ENCODE peak calls at places on chromosomes 13 and 19, in four cellular contexts. X is neuronal stem cell, Q is trophoblast cell, P is IMR-90. V is an unnamed sample.

GRCh38 chr13:94701313-94702180 is 10.8 kb downstream of the SOX21 start:
- DNase-seq in X (no peak), Q (no peak), P (no peak), V (no peak)

GRCh38 chr19:43504426-43505185 is at the start of gene PHLDB3:
- DNase-seq in X (no peak), Q (peak; percentile 39), P (peak; percentile 9), V (peak; percentile 36)

GRCh38 chr13:42653694-42654093 is 79.7 kb downstream of the TNFSF11 start:
- DNase-seq in X (no peak), Q (no peak), P (no peak), V (no peak)

GRCh38 chr13:41549491-41549890 is 92.1 kb downstream of the RGCC start:
- DNase-seq in X (no peak), Q (no peak), P (no peak), V (no peak)

GRCh38 chr19:31905980-31906948 is 439.1 kb upstream of the ZNF507 start:
- DNase-seq in X (no peak), Q (peak; percentile 0), P (no peak), V (peak; percentile 22)

GRCh38 chr13:46893820-46894533 is 2.9 kb downstream of the HTR2A start:
- DNase-seq in X (peak; percentile 71), Q (peak; percentile 49), P (peak; percentile 17), V (peak; percentile 70)

GRCh38 chr19:39558623-39559117 is 18.7 kb upstream of the EID2 start:
- DNase-seq in X (no peak), Q (no peak), P (no peak), V (no peak)

GRCh38 chr13:113086031-113086750 is 19.4 kb upstream of the F7 start:
- DNase-seq in X (no peak), Q (no peak), P (peak; percentile 12), V (peak; percentile 54)

GRCh38 chr13:74710006-74710405 is 575.8 kb upstream of the KLF12 start:
- DNase-seq in X (no peak), Q (no peak), P (peak; percentile 4), V (no peak)

GRCh38 chr19:11587302-11587972 is 9.8 kb upstream of the ZNF627 start:
- DNase-seq in X (peak; percentile 56), Q (peak; percentile 81), P (peak; percentile 60), V (peak; percentile 65)

GRCh38 chr13:20394506-20394905 is 131.2 kb downstream of the CRYL1 start:
- DNase-seq in X (no peak), Q (no peak), P (no peak), V (no peak)

GRCh38 chr13:72751220-72751619 is 23.5 kb downstream of the BORA start:
- DNase-seq in X (no peak), Q (no peak), P (no peak), V (no peak)

GRCh38 chr19:29429581-29429980 is 96.2 kb upstream of the VSTM2B start:
- DNase-seq in X (no peak), Q (no peak), P (no peak), V (no peak)

GRCh38 chr13:102598061-102598460 is 1.3 kb downstream of the TPP2 start:
- DNase-seq in X (no peak), Q (no peak), P (peak; percentile 6), V (peak; percentile 30)

GRCh38 chr13:112851107-112852046 is 117.6 kb upstream of the MCF2L start:
- DNase-seq in X (no peak), Q (peak; percentile 94), P (no peak), V (no peak)

GRCh38 chr13:73082471-73082870 is 23.7 kb downstream of the KLF5 start:
- DNase-seq in X (no peak), Q (peak; percentile 14), P (no peak), V (peak; percentile 33)

GRCh38 chr19:4115818-4116385 is 8.0 kb downstream of the MAP2K2 start:
- DNase-seq in X (no peak), Q (no peak), P (no peak), V (no peak)

GRCh38 chr19:57239982-57240310 is 486 bp upstream of the ZNF805 start:
- DNase-seq in X (no peak), Q (no peak), P (no peak), V (no peak)

GRCh38 chr13:29513981-29514719 is 81.3 kb downstream of the SLC7A1 start:
- DNase-seq in X (no peak), Q (no peak), P (no peak), V (no peak)

GRCh38 chr19:46381346-46381745 is 32.0 kb downstream of the CCDC8 start:
- DNase-seq in X (no peak), Q (no peak), P (no peak), V (no peak)

GRCh38 chr13:40059540-40060232 is 404.2 kb downstream of the COG6 start:
- DNase-seq in X (no peak), Q (no peak), P (no peak), V (no peak)

GRCh38 chr19:51702103-51702753 is 9.1 kb downstream of the SPACA6 start:
- DNase-seq in X (no peak), Q (peak; percentile 90), P (peak; percentile 24), V (peak; percentile 93)

GRCh38 chr19:42040031-42040430 is 30.0 kb downstream of the GRIK5 start:
- DNase-seq in X (no peak), Q (no peak), P (no peak), V (no peak)

GRCh38 chr19:7349961-7350711 is 1.4 kb downstream of the ARHGEF18 start:
- DNase-seq in X (no peak), Q (no peak), P (no peak), V (no peak)

GRCh38 chr13:85497652-85498051 is 301.6 kb downstream of the SLITRK6 start:
- DNase-seq in X (no peak), Q (peak; percentile 70), P (peak; percentile 97), V (no peak)

GRCh38 chr19:33242911-33243310 is 17.3 kb upstream of the SLC7A10 start:
- DNase-seq in X (no peak), Q (no peak), P (no peak), V (no peak)

GRCh38 chr19:7533281-7533819 is 2.2 kb upstream of the PNPLA6 start:
- DNase-seq in X (no peak), Q (peak; percentile 98), P (peak; percentile 28), V (peak; percentile 38)

GRCh38 chr13:109779074-109779473 is 7.3 kb downstream of the IRS2 start:
- DNase-seq in X (no peak), Q (no peak), P (no peak), V (no peak)

GRCh38 chr13:110282316-110282841 is 24.6 kb downstream of the COL4A1 start:
- DNase-seq in X (no peak), Q (no peak), P (no peak), V (no peak)

GRCh38 chr13:20788312-20788711 is 14.6 kb upstream of the EEF1AKMT1 start:
- DNase-seq in X (no peak), Q (no peak), P (peak; percentile 26), V (no peak)

GRCh38 chr13:21675095-21676007 is 4.5 kb downstream of the FGF9 start:
- DNase-seq in X (peak; percentile 23), Q (peak; percentile 7), P (no peak), V (peak; percentile 37)

GRCh38 chr19:19133985-19134384 is 4.3 kb downstream of the TMEM161A start:
- DNase-seq in X (no peak), Q (no peak), P (no peak), V (no peak)
- H4K8ac ChIP-seq in X (no peak overlapping the region), Q (no peak overlapping the region), P (no peak overlapping the region), V (no peak overlapping the region)

DNA sequence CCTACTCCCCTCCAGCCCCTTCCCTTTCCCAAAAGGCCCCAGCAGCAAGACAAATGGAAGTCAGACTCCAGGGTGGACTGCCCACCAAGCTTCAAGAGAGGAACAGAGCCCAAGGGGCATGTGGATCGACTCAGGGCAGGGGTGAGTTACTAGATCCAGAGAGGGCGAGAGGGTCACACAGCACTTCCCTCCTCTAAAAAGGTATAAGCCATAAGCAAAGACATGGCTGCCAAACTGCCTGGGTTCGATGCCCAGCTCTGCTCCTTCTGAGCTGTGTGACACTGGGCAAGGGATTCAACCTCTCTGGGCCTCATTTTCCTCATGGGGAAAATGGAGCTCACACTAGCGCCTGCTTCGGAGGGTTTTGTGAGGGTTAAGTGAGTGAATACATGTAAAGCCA is 3.8 kb downstream of the PPP1R14A start:
- DNase-seq in X (no peak), Q (no peak), P (no peak), V (no peak)
- H2AK5ac ChIP-seq in X (peak overlapping the region; percentile 9), Q (peak overlapping the region; percentile 84), P (peak overlapping the region; percentile 41), V (peak overlapping the region; percentile 20)

DNA sequence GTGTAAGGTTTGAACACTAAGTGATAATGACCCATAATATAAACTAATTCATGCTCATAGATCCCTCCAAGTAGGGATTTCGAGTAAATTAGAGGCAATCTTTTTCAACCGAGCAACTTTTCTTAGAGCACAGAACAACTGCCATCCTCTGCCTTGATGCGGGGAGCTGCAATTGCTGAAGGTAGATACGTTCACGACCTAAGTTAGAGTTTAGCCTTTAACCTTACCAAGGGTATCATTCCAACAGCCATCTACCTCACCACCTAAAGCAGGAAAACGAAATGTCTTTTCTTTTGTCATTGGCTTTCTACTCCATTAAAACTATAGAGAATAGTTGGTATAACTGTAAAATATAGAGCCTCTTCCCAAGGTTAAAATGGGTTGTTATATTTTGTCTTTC is 42.2 kb upstream of the NBEA start:
- DNase-seq in X (no peak), Q (no peak), P (no peak), V (peak; percentile 11)
- H2BK120ac ChIP-seq in X (no peak overlapping the region), Q (no peak overlapping the region), P (no peak overlapping the region), V (no peak overlapping the region)

GRCh38 chr19:18322318-18322758 is 538 bp downstream of the LSM4 start:
- DNase-seq in X (no peak), Q (peak; percentile 46), P (peak; percentile 65), V (peak; percentile 83)

GRCh38 chr19:18319591-18320135 is 3.2 kb downstream of the LSM4 start:
- DNase-seq in X (no peak), Q (peak; percentile 94), P (no peak), V (no peak)

GRCh38 chr19:18320865-18321728 is 1.8 kb downstream of the LSM4 start:
- DNase-seq in X (no peak), Q (peak; percentile 67), P (no peak), V (no peak)

GRCh38 chr19:18322759-18323460 is at the start of gene LSM4:
- DNase-seq in X (peak; percentile 98), Q (peak; percentile 100), P (peak; percentile 95), V (peak; percentile 99)

GRCh38 chr19:18321729-18322091 is 1.2 kb downstream of the LSM4 start:
- DNase-seq in X (no peak), Q (no peak), P (peak; percentile 33), V (no peak)
- H4K8ac ChIP-seq in X (no peak overlapping the region), Q (peak overlapping the region; percentile 93), P (peak overlapping the region; percentile 88), V (no peak overlapping the region)